ENCODE peak calls at places on chromosomes 1 and 21, in ten cellular contexts. N is RWPE1; M is heart right ventricle; T is WTC11; K is AG09319; F is Calu3; I is body of pancreas; Y is CD8-positive, alpha-beta T cell; H is astrocyte of the spinal cord; V is esophagus squamous epithelium. P is an unnamed sample.

GRCh38 chr1:157176591-157177121 is 38.5 kb upstream of the ETV3 start:
- DNase-seq in N (no peak), M (no peak), T (no peak), K (no peak), F (no peak), I (no peak), Y (no peak), H (no peak), V (no peak), P (no peak)

GRCh38 chr21:46082638-46083270 is 15.2 kb upstream of the COL6A2 start:
- DNase-seq in N (no peak), M (no peak), T (no peak), K (no peak), F (no peak), I (peak; percentile 7), Y (no peak), H (no peak), V (no peak), P (no peak)

GRCh38 chr1:246199086-246199485 is 308.0 kb downstream of the SMYD3 start:
- DNase-seq in N (no peak), M (no peak), T (no peak), K (no peak), F (no peak), I (no peak), Y (no peak), H (no peak), V (no peak), P (peak; percentile 64)

GRCh38 chr1:215900684-215901083 is 333.6 kb downstream of the KCTD3 start:
- DNase-seq in N (no peak), M (no peak), T (no peak), K (no peak), F (no peak), I (no peak), Y (no peak), H (no peak), V (no peak), P (no peak)

GRCh38 chr1:83503153-83503552 is 495.8 kb downstream of the TTLL7 start:
- DNase-seq in N (no peak), M (no peak), T (no peak), K (no peak), F (no peak), I (no peak), Y (no peak), H (no peak), V (no peak), P (no peak)

GRCh38 chr1:228018125-228018398 is 11.3 kb downstream of the WNT3A start:
- DNase-seq in N (no peak), M (peak; percentile 2), T (no peak), K (no peak), F (no peak), I (no peak), Y (no peak), H (no peak), V (no peak), P (no peak)

GRCh38 chr1:117861694-117862093 is 67.7 kb downstream of the GDAP2 start:
- DNase-seq in N (no peak), M (no peak), T (no peak), K (no peak), F (no peak), I (no peak), Y (no peak), H (no peak), V (no peak), P (no peak)

GRCh38 chr1:3608154-3608553 is 3.2 kb downstream of the MEGF6 start:
- DNase-seq in N (no peak), M (no peak), T (no peak), K (no peak), F (no peak), I (no peak), Y (no peak), H (no peak), V (no peak), P (no peak)

DNA sequence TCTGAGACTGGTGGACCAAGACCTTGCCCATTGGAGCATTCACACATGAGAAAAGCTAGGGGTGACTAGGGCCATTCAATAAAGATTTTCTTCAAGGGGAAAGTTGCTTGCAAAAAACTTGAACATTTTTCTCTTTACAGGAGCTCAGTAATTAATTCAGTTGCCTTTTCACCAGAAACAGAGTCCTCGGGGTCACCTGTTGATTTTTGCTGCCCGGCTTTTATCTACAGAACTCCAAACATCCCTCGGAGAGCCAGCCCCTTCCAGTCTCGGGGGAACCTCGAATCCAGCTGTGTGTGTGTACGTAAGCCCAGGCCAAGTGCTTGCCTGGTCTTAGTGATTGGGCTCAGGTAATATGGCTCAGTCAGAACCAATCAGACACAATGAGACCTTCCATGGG is 47.5 kb downstream of the PCNX2 start:
- DNase-seq in N (no peak), M (no peak), T (no peak), K (no peak), F (no peak), I (no peak), Y (no peak), H (no peak), V (no peak), P (no peak)
- TF ChIP-seq CTCF in N (no peak), M (no peak), T (no peak), K (no peak), F (no peak), I (no peak), Y (no peak), H (no peak), V (no peak), P (no peak)

GRCh38 chr1:78334952-78335351 is 155.8 kb upstream of the PTGFR start:
- DNase-seq in N (no peak), M (no peak), T (no peak), K (no peak), F (no peak), I (no peak), Y (no peak), H (no peak), V (no peak), P (peak; percentile 49)

GRCh38 chr1:78329475-78329874 is 161.3 kb upstream of the PTGFR start:
- DNase-seq in N (no peak), M (no peak), T (no peak), K (no peak), F (no peak), I (no peak), Y (no peak), H (no peak), V (no peak), P (no peak)

GRCh38 chr1:78331799-78332198 is 159.0 kb upstream of the PTGFR start:
- DNase-seq in N (no peak), M (no peak), T (no peak), K (no peak), F (no peak), I (no peak), Y (no peak), H (no peak), V (no peak), P (no peak)

GRCh38 chr1:78334114-78334513 is 156.7 kb upstream of the PTGFR start:
- DNase-seq in N (no peak), M (no peak), T (no peak), K (no peak), F (no peak), I (no peak), Y (no peak), H (no peak), V (no peak), P (peak; percentile 55)

DNA sequence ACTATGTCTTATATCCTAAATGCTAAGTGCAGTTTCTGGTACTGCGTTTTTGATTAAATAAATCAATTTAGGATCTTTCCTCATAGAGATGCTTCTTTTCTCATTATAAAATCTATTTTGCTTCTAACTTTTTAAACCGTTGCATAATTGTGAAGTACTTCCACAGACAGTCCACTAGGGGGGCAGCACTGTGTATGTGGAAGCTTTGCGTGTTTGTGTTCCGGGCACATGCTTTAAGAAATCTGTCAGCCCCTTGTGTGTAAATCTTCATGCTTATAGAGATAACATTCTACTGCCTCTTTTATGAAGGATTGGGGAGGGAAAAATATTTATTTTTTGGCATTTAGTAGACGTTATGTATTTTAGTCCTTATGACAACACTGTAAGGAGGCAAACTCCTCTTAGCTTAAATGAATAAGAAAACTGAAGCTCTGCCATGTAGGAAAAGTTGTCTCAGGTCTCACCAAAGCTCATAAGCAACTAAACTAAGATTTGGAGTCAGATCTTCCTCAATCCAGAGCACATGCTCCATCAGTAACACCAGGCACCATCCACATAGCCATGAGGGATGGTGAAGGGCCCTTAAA is 157.3 kb upstream of the PTGFR start:
- DNase-seq in N (no peak), M (no peak), T (no peak), K (no peak), F (peak; percentile 35), I (peak; percentile 15), Y (no peak), H (no peak), V (no peak), P (peak; percentile 73)
- TF ChIP-seq CTCF in N (peak; percentile 60), M (peak; percentile 58), T (peak; percentile 72), K (peak; percentile 46), F (peak; percentile 76), I (peak; percentile 74), Y (peak; percentile 39), H (peak; percentile 68), V (peak; percentile 45), P (peak; percentile 77)

GRCh38 chr1:21472861-21473260 is 32.9 kb downstream of the NBPF3 start:
- DNase-seq in N (no peak), M (no peak), T (no peak), K (no peak), F (no peak), I (no peak), Y (no peak), H (no peak), V (no peak), P (no peak)

GRCh38 chr1:21468597-21468996 is 28.7 kb downstream of the NBPF3 start:
- DNase-seq in N (no peak), M (no peak), T (peak; percentile 72), K (no peak), F (no peak), I (no peak), Y (no peak), H (no peak), V (no peak), P (peak; percentile 75)
- TF ChIP-seq CTCF in N (no peak), M (peak; percentile 19), T (peak; percentile 58), K (peak; percentile 34), F (no peak), I (no peak), Y (peak; percentile 31), H (peak; percentile 57), V (no peak), P (peak; percentile 25)

GRCh38 chr1:183996396-183996795 is 41.1 kb downstream of the COLGALT2 start:
- DNase-seq in N (no peak), M (no peak), T (no peak), K (no peak), F (no peak), I (no peak), Y (no peak), H (no peak), V (no peak), P (no peak)

GRCh38 chr1:184000321-184000720 is 37.2 kb downstream of the COLGALT2 start:
- DNase-seq in N (no peak), M (no peak), T (no peak), K (no peak), F (no peak), I (no peak), Y (no peak), H (no peak), V (no peak), P (no peak)

GRCh38 chr1:183996036-183996376 is 41.5 kb downstream of the COLGALT2 start:
- DNase-seq in N (no peak), M (no peak), T (no peak), K (no peak), F (no peak), I (no peak), Y (no peak), H (no peak), V (no peak), P (no peak)

GRCh38 chr1:183995322-183996035 is 42.0 kb downstream of the COLGALT2 start:
- DNase-seq in N (no peak), M (peak; percentile 31), T (peak; percentile 39), K (no peak), F (no peak), I (no peak), Y (no peak), H (no peak), V (no peak), P (no peak)

GRCh38 chr1:183998045-183998444 is 39.5 kb downstream of the COLGALT2 start:
- DNase-seq in N (no peak), M (no peak), T (no peak), K (no peak), F (no peak), I (no peak), Y (no peak), H (no peak), V (no peak), P (no peak)
- TF ChIP-seq CTCF in N (no peak), M (no peak), T (no peak), K (no peak), F (no peak), I (no peak), Y (no peak), H (no peak), V (no peak), P (no peak)